ENCODE peak calls at places on chromosomes 2 and 18, in four cellular contexts. W, E, F and D are unnamed samples.

GRCh38 chr2:149648282-149649030 is 60.9 kb upstream of the MMADHC start:
- DNase-seq in W (no peak), E (peak; percentile 22), F (no peak), D (no peak)

GRCh38 chr2:226726546-226726945 is 73.1 kb downstream of the IRS1 start:
- DNase-seq in E (no peak), F (no peak), W (no peak), D (no peak)

GRCh38 chr2:151833984-151834383 is 5.8 kb upstream of the ARL5A start:
- DNase-seq in W (no peak), E (no peak), F (no peak), D (no peak)

GRCh38 chr18:49094979-49095632 is 144.3 kb upstream of the SMAD7 start:
- DNase-seq in F (no peak), E (no peak), W (no peak), D (no peak)

GRCh38 chr2:31475692-31476091 is 61.1 kb upstream of the XDH start:
- DNase-seq in W (no peak), F (no peak), E (no peak), D (no peak)

GRCh38 chr2:134232868-134233732 is 20.8 kb upstream of the MGAT5 start:
- DNase-seq in F (no peak), E (no peak), W (no peak), D (no peak)

GRCh38 chr2:181649436-181649979 is 7.4 kb downstream of the CERKL start:
- DNase-seq in E (no peak), W (no peak), F (no peak), D (no peak)

GRCh38 chr2:45331034-45331786 is 279.9 kb downstream of the SRBD1 start:
- DNase-seq in E (peak; percentile 34), F (no peak), W (no peak), D (no peak)

GRCh38 chr2:98909381-98910211 is 26.4 kb downstream of the CRACDL start:
- DNase-seq in F (peak; percentile 97), E (peak; percentile 77), W (no peak), D (peak; percentile 69)

GRCh38 chr2:121336528-121337294 is 51.7 kb upstream of the TFCP2L1 start:
- DNase-seq in E (no peak), F (no peak), W (no peak), D (no peak)

GRCh38 chr2:82511894-82512293 is 1947.2 kb downstream of the SUCLG1 start:
- DNase-seq in E (no peak), W (no peak), F (no peak), D (no peak)

GRCh38 chr2:8148260-8148880 is 533.5 kb upstream of the ID2 start:
- DNase-seq in E (peak; percentile 48), F (no peak), W (no peak), D (no peak)

GRCh38 chr2:159226059-159226461 is 60.4 kb downstream of the WDSUB1 start:
- DNase-seq in E (no peak), F (no peak), W (no peak), D (peak; percentile 20)

GRCh38 chr2:162245051-162245450 is 1.8 kb upstream of the FAP start:
- DNase-seq in W (no peak), F (no peak), E (no peak), D (no peak)

GRCh38 chr18:76446321-76446720 is 48.7 kb downstream of the ZNF516 start:
- DNase-seq in F (no peak), E (no peak), W (no peak), D (no peak)

GRCh38 chr2:178258916-178259315 is 64.6 kb downstream of the OSBPL6 start:
- DNase-seq in W (no peak), F (no peak), E (no peak), D (no peak)

GRCh38 chr2:221019668-221020067 is 552.4 kb downstream of the EPHA4 start:
- DNase-seq in F (no peak), W (no peak), E (no peak), D (no peak)

GRCh38 chr18:69853061-69853460 is 94.6 kb downstream of the CD226 start:
- DNase-seq in F (no peak), E (no peak), W (no peak), D (no peak)

GRCh38 chr2:129877795-129878775 is 101.4 kb upstream of the RAB6C start:
- DNase-seq in W (no peak), E (no peak), F (peak; percentile 34), D (no peak)

GRCh38 chr2:74872310-74872923 is 38.5 kb downstream of the HK2 start:
- DNase-seq in W (no peak), F (no peak), E (no peak), D (no peak)

GRCh38 chr2:114027437-114027836 is 137.5 kb downstream of the ACTR3 start:
- DNase-seq in W (no peak), F (no peak), E (no peak), D (no peak)

GRCh38 chr2:209556354-209556961 is 132.6 kb downstream of the MAP2 start:
- DNase-seq in W (no peak), F (peak; percentile 70), E (peak; percentile 22), D (no peak)

GRCh38 chr2:238908960-238909951 is 61.4 kb downstream of the TWIST2 start:
- DNase-seq in E (no peak), W (no peak), F (no peak), D (no peak)

GRCh38 chr2:217077841-217078407 is 218.1 kb upstream of the TNP1 start:
- DNase-seq in E (no peak), W (no peak), F (no peak), D (no peak)

GRCh38 chr2:120367649-120368048 is 21.7 kb downstream of the INHBB start:
- DNase-seq in E (no peak), F (no peak), W (no peak), D (no peak)

GRCh38 chr2:109376115-109376514 is 237.7 kb downstream of the SEPTIN10 start:
- DNase-seq in F (no peak), E (no peak), W (no peak), D (no peak)

GRCh38 chr18:67456691-67457090 is 59.8 kb downstream of the DSEL start:
- DNase-seq in F (no peak), E (no peak), W (no peak), D (no peak)

GRCh38 chr18:61606759-61607158 is 273.5 kb downstream of the CDH20 start:
- DNase-seq in E (peak; percentile 49), W (no peak), F (no peak), D (peak; percentile 54)

GRCh38 chr2:70685771-70686171 is 82.2 kb downstream of the ADD2 start:
- DNase-seq in E (no peak), W (no peak), F (no peak), D (no peak)

GRCh38 chr2:240298803-240299709 is 136.4 kb upstream of the GPC1 start:
- DNase-seq in W (no peak), E (no peak), F (no peak), D (no peak)

GRCh38 chr18:22163432-22163831 is 6.0 kb upstream of the GATA6 start:
- DNase-seq in E (no peak), W (no peak), F (no peak), D (no peak)

GRCh38 chr2:238913931-238914647 is 66.2 kb downstream of the TWIST2 start:
- DNase-seq in E (no peak), F (no peak), W (no peak), D (no peak)

GRCh38 chr18:3966985-3967856 is 487.9 kb downstream of the DLGAP1 start:
- DNase-seq in F (no peak), E (peak; percentile 52), W (no peak), D (no peak)

GRCh38 chr18:4599312-4599711 is 144.2 kb upstream of the DLGAP1 start:
- DNase-seq in W (no peak), E (no peak), F (no peak), D (no peak)